ENCODE peak calls at places on chromosomes 4 and X, in ten cellular contexts. E is psoas muscle, G is GM06990, U is hepatocyte, Z is fibroblast of lung, F is progenitor cell of endocrine pancreas, L is heart right ventricle, P is lower lobe of right lung, S is omental fat pad, J is neural progenitor cell. O is an unnamed sample.

GRCh38 chr4:4386736-4387392 is at the start of gene NSG1:
- DNase-seq in U (peak; percentile 53), Z (peak; percentile 50), E (peak; percentile 46), J (peak; percentile 73), G (no peak), S (no peak), F (peak; percentile 55), L (peak; percentile 36), P (no peak), O (no peak)

GRCh38 chr4:168711197-168712120 is 214.6 kb downstream of the PALLD start:
- DNase-seq in P (no peak), U (no peak), E (no peak), F (no peak), Z (peak; percentile 92), G (no peak), J (no peak), S (no peak), L (no peak), O (peak; percentile 77)

GRCh38 chr4:124940387-124940786 is 227.9 kb upstream of the ANKRD50 start:
- DNase-seq in S (no peak), G (no peak), L (no peak), E (no peak), J (no peak), F (no peak), U (no peak), Z (peak; percentile 99), P (no peak), O (no peak)

GRCh38 chr4:20615492-20616136 is 84.6 kb upstream of the PACRGL start:
- DNase-seq in U (no peak), P (no peak), G (no peak), S (no peak), L (no peak), E (no peak), Z (peak; percentile 55), J (no peak), F (no peak), O (no peak)

GRCh38 chrX:20988804-20989203 is 385.4 kb upstream of the CNKSR2 start:
- DNase-seq in E (no peak), U (no peak), G (no peak), Z (no peak), F (no peak), P (no peak), S (no peak), L (no peak), J (no peak), O (no peak)

GRCh38 chr4:25060586-25061340 is 30.0 kb upstream of the LGI2 start:
- DNase-seq in L (no peak), Z (no peak), P (no peak), F (no peak), U (no peak), S (no peak), E (no peak), G (no peak), J (no peak), O (no peak)

GRCh38 chr4:102620697-102621497 is 119.7 kb downstream of the NFKB1 start:
- DNase-seq in L (no peak), S (no peak), F (peak; percentile 13), J (peak; percentile 20), G (no peak), P (no peak), U (peak; percentile 76), Z (peak; percentile 88), E (no peak), O (no peak)

GRCh38 chr4:124105212-124105611 is 607.3 kb downstream of the ANKRD50 start:
- DNase-seq in P (no peak), U (no peak), F (no peak), J (no peak), E (no peak), S (no peak), G (no peak), L (no peak), Z (peak; percentile 52), O (no peak)

GRCh38 chr4:183808102-183808466 is 97.0 kb upstream of the STOX2 start:
- DNase-seq in P (no peak), J (no peak), U (no peak), G (no peak), F (no peak), Z (no peak), E (no peak), S (no peak), L (no peak), O (no peak)

GRCh38 chr4:1204828-1205591 is 32.6 kb upstream of the SPON2 start:
- DNase-seq in S (peak; percentile 12), Z (no peak), F (no peak), E (peak; percentile 56), U (peak; percentile 32), L (peak; percentile 12), G (peak; percentile 3), J (no peak), P (peak; percentile 55), O (peak; percentile 63)

GRCh38 chrX:5726246-5726645 is 502.4 kb downstream of the NLGN4X start:
- DNase-seq in Z (peak; percentile 32), G (peak; percentile 12), J (no peak), F (no peak), U (no peak), S (no peak), P (no peak), L (no peak), E (no peak), O (peak; percentile 23)

GRCh38 chrX:49761481-49761880 is 65.7 kb upstream of the PAGE1 start:
- DNase-seq in L (no peak), J (peak; percentile 24), U (peak; percentile 31), E (no peak), F (no peak), P (no peak), S (no peak), Z (no peak), G (no peak), O (no peak)

GRCh38 chrX:7262551-7262950 is 114.6 kb upstream of the PUDP start:
- DNase-seq in J (no peak), L (no peak), S (no peak), G (no peak), P (no peak), F (no peak), Z (no peak), U (no peak), E (no peak), O (no peak)

GRCh38 chr4:86014599-86014998 is 345.3 kb downstream of the MAPK10 start:
- DNase-seq in J (no peak), S (no peak), E (no peak), G (peak; percentile 20), U (peak; percentile 7), P (no peak), F (no peak), Z (no peak), L (no peak), O (no peak)

GRCh38 chr4:184267206-184267608 is 49.5 kb upstream of the ENPP6 start:
- DNase-seq in U (no peak), L (no peak), Z (no peak), G (peak; percentile 40), J (no peak), E (no peak), F (no peak), S (no peak), P (no peak), O (no peak)

GRCh38 chrX:76127341-76127740 is 45.5 kb upstream of the PBDC1 start:
- DNase-seq in L (no peak), Z (no peak), F (no peak), S (no peak), G (no peak), U (peak; percentile 12), P (no peak), E (no peak), J (no peak), O (no peak)
- TF ChIP-seq CTCF in L (no peak), Z (no peak), F (peak; percentile 45), S (no peak), G (peak; percentile 44), U (peak; percentile 7), P (peak; percentile 24), E (no peak), J (no peak), O (no peak)

DNA sequence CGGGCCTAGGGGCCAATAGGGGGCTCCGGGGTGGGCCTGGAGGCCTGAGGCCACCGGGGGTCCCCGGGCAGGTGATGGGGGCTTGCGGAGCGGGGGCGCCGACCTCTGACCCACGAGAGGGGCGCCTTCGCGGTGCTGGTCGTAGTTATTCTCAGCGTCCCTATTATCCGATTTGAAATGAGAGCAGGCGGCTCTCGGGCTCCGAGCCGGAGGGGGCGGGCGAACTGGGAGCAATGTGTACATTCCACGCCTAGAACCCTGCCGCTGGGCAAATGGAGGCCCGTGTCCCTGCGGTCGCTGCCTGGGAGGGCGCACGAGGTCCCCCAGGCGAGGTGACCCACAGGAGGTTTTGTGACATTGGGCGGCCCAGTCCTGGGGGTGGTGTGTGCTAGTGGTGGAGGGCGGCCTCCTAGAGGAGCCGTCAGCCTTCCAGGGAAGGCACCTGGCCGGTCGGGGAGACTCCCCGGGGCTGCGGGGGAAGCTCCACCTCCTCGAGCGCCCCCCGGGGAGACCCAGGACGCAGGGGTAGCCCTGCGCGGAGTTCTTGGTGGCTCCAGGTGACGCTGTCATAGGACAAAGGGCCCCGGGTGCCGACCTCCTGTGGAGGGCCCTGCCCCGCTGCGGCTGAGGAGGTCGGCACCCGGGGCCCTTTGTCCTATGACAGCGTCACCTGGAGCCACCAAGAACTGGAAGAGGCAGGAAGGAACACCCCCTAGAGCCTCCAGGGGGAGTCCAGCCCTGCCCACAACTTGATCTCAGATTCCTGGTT is 102.6 kb upstream of the PRKX start:
- DNase-seq in S (peak; percentile 27), L (peak; percentile 39), F (peak; percentile 56), G (peak; percentile 70), J (peak; percentile 48), U (peak; percentile 65), Z (peak; percentile 40), E (peak; percentile 71), P (peak; percentile 67), O (peak; percentile 42)
- TF ChIP-seq CTCF in S (no peak), L (no peak), F (peak; percentile 47), G (no peak), J (no peak), U (no peak), Z (no peak), E (no peak), P (no peak), O (no peak)

DNA sequence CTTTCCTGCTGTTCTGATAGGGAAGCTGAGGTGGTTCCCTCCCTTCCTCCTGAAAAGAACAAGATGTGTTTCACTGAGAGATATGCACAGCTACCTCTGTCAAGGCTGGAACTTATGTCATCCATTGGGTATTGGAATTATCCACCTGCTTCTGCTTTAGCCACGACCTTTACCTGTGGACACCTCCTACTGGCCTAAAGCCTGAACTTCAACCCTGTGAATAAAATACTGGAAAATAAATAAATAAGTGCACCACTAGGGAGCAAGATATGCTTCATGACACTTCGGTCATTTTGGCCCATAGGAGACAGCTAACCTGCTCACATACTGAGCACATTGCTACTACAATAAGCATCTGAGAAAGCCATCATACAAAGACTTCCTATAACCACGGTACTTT is 419.9 kb upstream of the NWD2 start:
- DNase-seq in L (no peak), Z (no peak), P (no peak), U (no peak), J (no peak), S (no peak), E (no peak), F (no peak), G (no peak), O (no peak)
- TF ChIP-seq CTCF in L (no peak), Z (no peak), P (no peak), U (no peak), J (no peak), S (no peak), E (no peak), F (no peak), G (peak; percentile 11), O (no peak)

DNA sequence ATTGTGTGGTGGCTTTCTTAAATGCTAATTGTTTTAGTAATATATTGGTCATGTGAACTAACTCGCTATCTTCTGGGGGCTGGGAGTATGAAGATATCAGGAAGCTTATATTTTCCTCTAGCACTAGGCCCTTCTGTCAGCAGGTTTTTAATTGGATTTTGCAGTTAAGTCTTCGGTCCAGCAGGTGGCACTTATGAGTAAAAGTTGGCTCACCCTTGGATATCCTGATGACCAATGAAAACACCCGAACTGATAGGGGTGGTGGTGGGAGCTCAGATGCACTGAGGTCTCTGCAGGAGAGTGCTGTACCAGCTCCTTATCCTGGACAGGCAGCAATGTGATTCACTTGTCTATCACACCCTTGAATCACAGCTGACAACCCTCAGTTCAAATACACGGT is 1365.8 kb upstream of the DIAPH2 start:
- DNase-seq in J (peak; percentile 52), U (peak; percentile 11), E (no peak), L (no peak), P (no peak), G (no peak), Z (no peak), F (no peak), S (no peak), O (no peak)
- TF ChIP-seq CTCF in J (peak; percentile 61), U (peak; percentile 15), E (no peak), L (peak; percentile 23), P (no peak), G (peak; percentile 37), Z (no peak), F (peak; percentile 46), S (no peak), O (no peak)